ENCODE peak calls at places on chromosomes 2 and 18, in ten cellular contexts. T, Z, A, H, D, K, M, Y, X and C are unnamed samples.

GRCh38 chr2:105454801-105455485 is 56.1 kb upstream of the FHL2 start:
- DNase-seq in T (no peak), Z (no peak), A (peak; percentile 52), H (no peak), D (no peak), K (peak; percentile 26), M (no peak), Y (peak; percentile 88), X (no peak), C (no peak)

GRCh38 chr18:58507881-58508280 is 121.0 kb downstream of the ALPK2 start:
- DNase-seq in T (no peak), Z (no peak), A (no peak), H (no peak), D (no peak), K (no peak), M (no peak), Y (no peak), X (no peak), C (no peak)

GRCh38 chr2:136048886-136049832 is 63.7 kb upstream of the DARS1 start:
- DNase-seq in T (no peak), Z (no peak), A (no peak), H (no peak), D (no peak), K (no peak), M (no peak), Y (no peak), X (no peak), C (no peak)

GRCh38 chr18:68316636-68317035 is 398.3 kb downstream of the TMX3 start:
- DNase-seq in T (no peak), Z (no peak), A (no peak), H (no peak), D (no peak), K (no peak), M (no peak), Y (no peak), X (no peak), C (no peak)

GRCh38 chr2:163527381-163527780 is 208.4 kb downstream of the FIGN start:
- DNase-seq in T (no peak), Z (no peak), A (no peak), H (no peak), D (no peak), K (no peak), M (no peak), Y (no peak), X (no peak), C (no peak)

GRCh38 chr2:69131983-69132675 is 119.2 kb downstream of the ANTXR1 start:
- DNase-seq in T (no peak), Z (no peak), A (no peak), H (no peak), D (no peak), K (no peak), M (no peak), Y (no peak), X (no peak), C (no peak)

GRCh38 chr2:88538362-88538917 is 85.9 kb upstream of the FOXI3 start:
- DNase-seq in T (peak; percentile 48), Z (no peak), A (no peak), H (no peak), D (no peak), K (no peak), M (no peak), Y (no peak), X (no peak), C (no peak)

GRCh38 chr2:200348897-200349563 is 42.5 kb downstream of the SPATS2L start:
- DNase-seq in T (no peak), Z (no peak), A (no peak), H (no peak), D (no peak), K (no peak), M (no peak), Y (no peak), X (no peak), C (no peak)

GRCh38 chr2:157875720-157876065 is 437 bp downstream of the ACVR1 start:
- DNase-seq in T (peak; percentile 89), Z (peak; percentile 61), A (peak; percentile 66), H (no peak), D (no peak), K (peak; percentile 17), M (peak; percentile 54), Y (no peak), X (peak; percentile 92), C (no peak)
- TF ChIP-seq POLR2A in T (no peak), Z (no peak), A (no peak), H (no peak), D (no peak), K (no peak), M (no peak), Y (peak; percentile 17), X (no peak), C (no peak)

GRCh38 chr2:130823886-130824491 is 12.7 kb upstream of the ARHGEF4 start:
- DNase-seq in T (no peak), Z (no peak), A (no peak), H (no peak), D (no peak), K (no peak), M (no peak), Y (no peak), X (peak; percentile 74), C (no peak)

GRCh38 chr2:130824492-130825061 is 12.1 kb upstream of the ARHGEF4 start:
- DNase-seq in T (no peak), Z (no peak), A (no peak), H (no peak), D (no peak), K (no peak), M (no peak), Y (peak; percentile 83), X (no peak), C (peak; percentile 63)

GRCh38 chr2:130826419-130826818 is 10.3 kb upstream of the ARHGEF4 start:
- DNase-seq in T (no peak), Z (no peak), A (no peak), H (no peak), D (no peak), K (no peak), M (no peak), Y (no peak), X (peak; percentile 59), C (no peak)

GRCh38 chr2:130825972-130826253 is 10.8 kb upstream of the ARHGEF4 start:
- DNase-seq in T (no peak), Z (no peak), A (no peak), H (no peak), D (no peak), K (no peak), M (no peak), Y (no peak), X (peak; percentile 61), C (no peak)

DNA sequence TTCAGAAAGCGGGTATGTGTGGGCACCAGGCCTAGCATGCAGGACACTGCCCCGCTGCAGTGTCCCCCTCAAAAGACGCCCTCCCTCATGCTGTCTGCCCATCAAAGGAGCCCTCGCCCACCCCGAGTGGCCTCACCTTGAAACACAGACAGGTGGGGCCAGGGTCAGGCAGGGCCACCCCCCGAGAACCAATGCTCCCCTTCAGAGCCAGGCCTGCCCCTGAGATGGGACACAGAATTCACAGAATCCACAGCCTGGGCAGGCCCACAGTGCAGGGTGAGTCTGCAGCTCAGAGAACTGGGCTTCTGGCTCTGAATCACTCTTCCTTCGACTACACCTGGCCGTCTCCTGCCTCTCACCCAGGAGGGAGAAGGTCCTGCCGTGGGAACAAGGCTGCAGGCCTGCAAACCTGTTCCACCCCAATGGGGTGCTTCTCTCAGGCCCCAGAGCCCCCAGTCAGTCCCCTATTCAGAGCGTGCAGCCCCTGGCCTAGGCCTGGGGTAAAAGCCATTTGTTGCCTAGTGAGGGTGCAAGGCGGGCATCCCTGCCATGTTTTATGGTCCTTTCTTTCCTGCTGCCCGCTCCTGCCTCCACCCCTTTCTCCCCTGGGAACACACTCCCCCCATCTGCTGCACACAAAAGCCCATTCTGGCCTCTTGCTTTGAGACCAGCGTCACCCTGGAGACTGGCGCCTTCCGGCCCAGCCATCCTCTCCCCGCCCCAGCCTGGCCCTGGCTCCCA is 11.3 kb upstream of the ARHGEF4 start:
- DNase-seq in T (no peak), Z (no peak), A (no peak), H (no peak), D (no peak), K (no peak), M (no peak), Y (no peak), X (peak; percentile 56), C (no peak)
- TF ChIP-seq POLR2A in T (no peak), Z (no peak), A (no peak), H (no peak), D (no peak), K (no peak), M (no peak), Y (no peak), X (no peak), C (no peak)

DNA sequence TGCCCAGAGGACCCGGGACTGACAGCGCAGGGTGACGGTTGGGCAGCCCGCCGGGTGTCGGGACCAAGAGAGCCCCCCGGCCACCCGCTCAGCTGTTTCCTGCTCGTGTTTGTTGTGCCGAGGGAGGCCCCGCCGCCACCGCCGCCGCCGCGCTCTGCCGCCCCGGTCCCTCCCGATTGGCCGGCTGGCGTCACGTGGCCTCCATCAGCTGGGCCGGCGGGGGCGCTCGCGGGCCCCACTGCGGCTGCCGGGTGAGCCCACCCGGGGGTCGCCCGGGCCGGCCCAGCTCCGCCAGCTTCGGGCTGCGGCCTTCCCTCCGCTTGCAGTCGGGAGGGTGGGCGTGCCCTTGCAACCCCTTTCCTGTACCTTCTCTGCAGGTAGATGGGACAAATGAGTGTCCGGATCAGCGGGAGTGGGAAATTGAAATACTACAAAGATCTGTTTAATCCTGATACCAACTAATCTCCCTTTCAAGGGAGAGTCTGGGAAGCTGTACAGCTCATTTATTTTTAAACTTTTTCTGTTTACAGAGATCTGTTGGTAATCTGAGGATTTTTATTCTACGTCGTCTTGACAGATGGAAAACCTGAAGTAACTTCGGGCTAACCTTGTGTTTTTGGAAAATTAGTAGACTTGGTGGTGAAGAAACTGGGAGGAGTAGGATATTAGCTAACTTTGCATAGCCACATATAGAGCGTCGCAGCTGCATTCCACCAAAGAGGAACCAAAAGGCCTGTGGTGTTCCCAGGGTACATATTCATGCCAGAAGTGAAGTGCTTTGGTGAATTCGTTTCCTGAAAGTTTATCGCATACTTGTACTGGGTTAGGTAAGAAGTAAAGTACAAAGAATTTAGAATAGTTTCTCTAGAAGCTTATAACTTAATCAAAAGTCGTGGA is 1.2 kb downstream of the YPEL5 start:
- DNase-seq in T (peak; percentile 95), Z (peak; percentile 75), A (peak; percentile 84), H (peak; percentile 67), D (no peak), K (peak; percentile 75), M (peak; percentile 75), Y (peak; percentile 74), X (peak; percentile 96), C (peak; percentile 70)
- TF ChIP-seq POLR2A in T (peak; percentile 62), Z (peak; percentile 82), A (no peak), H (peak; percentile 87), D (no peak), K (peak; percentile 90), M (no peak), Y (no peak), X (no peak), C (no peak)

DNA sequence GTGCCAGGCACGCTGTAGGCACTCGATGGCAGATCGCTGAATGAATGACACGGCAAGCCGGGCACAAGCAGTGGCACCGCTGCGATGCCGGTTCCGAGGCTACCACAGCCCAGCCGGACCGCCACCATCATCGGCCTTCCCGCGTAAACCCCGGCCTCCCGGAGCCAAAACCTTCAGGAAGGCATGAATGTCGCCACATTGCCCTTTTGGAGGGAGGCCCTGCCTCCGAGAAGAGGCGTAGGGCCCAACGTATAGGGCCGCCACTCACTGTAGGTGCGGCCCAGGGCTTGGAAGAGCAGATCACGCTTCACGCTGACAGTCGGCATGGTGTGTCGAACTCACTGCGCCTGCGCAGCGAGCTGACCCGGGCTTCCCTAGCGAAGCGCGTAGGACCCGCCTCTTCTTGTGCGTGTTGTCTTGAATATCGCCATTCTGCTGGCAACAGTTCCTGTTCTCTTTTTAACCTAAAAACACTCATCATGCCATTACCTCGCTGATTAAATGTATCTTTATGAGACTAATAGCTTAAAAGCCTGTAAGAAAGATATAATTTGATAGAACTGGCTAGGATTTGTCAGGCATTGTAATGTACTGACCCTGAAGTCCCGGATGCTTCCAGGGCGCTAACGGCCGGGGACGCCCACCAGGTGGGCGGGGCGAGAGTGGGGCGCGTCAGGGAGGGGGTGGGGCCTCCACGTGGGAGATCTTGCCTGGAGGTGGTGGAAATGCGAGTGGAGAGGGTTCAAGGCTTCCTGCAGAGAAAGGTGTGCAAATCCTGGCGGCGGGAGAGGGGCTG is at the start of gene FARSB:
- DNase-seq in T (peak; percentile 98), Z (peak; percentile 92), A (peak; percentile 96), H (peak; percentile 89), D (peak; percentile 88), K (peak; percentile 87), M (peak; percentile 89), Y (peak; percentile 97), X (peak; percentile 99), C (peak; percentile 79)
- TF ChIP-seq POLR2A in T (no peak), Z (peak; percentile 28), A (no peak), H (peak; percentile 65), D (peak; percentile 25), K (no peak), M (no peak), Y (peak; percentile 86), X (no peak), C (peak; percentile 96)